ENCODE peak calls at places on chromosome 20, in six cellular contexts. K is pancreas; V is tibial artery; L is thoracic aorta; I is mucosa of descending colon; T is CD8-positive, alpha-beta T cell. Q is an unnamed sample.

GRCh38 chr20:48025061-48025515 is 239.8 kb upstream of the SULF2 start:
- DNase-seq in L (no peak), V (peak; percentile 48), T (no peak), K (no peak), I (peak; percentile 34), Q (no peak)

GRCh38 chr20:25222461-25223178 is 25.3 kb upstream of the PYGB start:
- DNase-seq in T (no peak), I (no peak), L (no peak), K (no peak), V (peak; percentile 19), Q (no peak)

GRCh38 chr20:4444404-4444803 is 277.3 kb upstream of the PRND start:
- DNase-seq in L (no peak), K (no peak), I (no peak), V (no peak), T (no peak), Q (no peak)

GRCh38 chr20:49161428-49162152 is 26.5 kb downstream of the STAU1 start:
- DNase-seq in L (no peak), K (no peak), T (no peak), V (no peak), I (no peak), Q (no peak)

GRCh38 chr20:4601630-4602296 is 119.9 kb upstream of the PRND start:
- DNase-seq in I (peak; percentile 35), L (no peak), T (no peak), K (peak; percentile 65), V (no peak), Q (no peak)

GRCh38 chr20:13941031-13941430 is 49.4 kb downstream of the SEL1L2 start:
- DNase-seq in K (no peak), V (no peak), L (no peak), I (no peak), T (no peak), Q (no peak)

GRCh38 chr20:34222208-34222607 is 19.0 kb upstream of the ASIP start:
- DNase-seq in T (no peak), I (no peak), K (no peak), L (no peak), V (no peak), Q (no peak)

GRCh38 chr20:62495798-62496325 is 20.1 kb upstream of the GATA5 start:
- DNase-seq in V (no peak), I (no peak), K (no peak), T (no peak), L (no peak), Q (no peak)

GRCh38 chr20:25239387-25240370 is 8.2 kb upstream of the PYGB start:
- DNase-seq in L (no peak), V (no peak), T (no peak), I (peak; percentile 26), K (no peak), Q (no peak)

GRCh38 chr20:1830240-1830639 is 65.0 kb upstream of the SIRPA start:
- DNase-seq in L (peak; percentile 50), I (no peak), K (no peak), T (no peak), V (no peak), Q (no peak)

GRCh38 chr20:4817230-4817671 is 95.5 kb downstream of the PRND start:
- DNase-seq in T (no peak), I (no peak), L (no peak), K (no peak), V (no peak), Q (no peak)

GRCh38 chr20:6811262-6811661 is 43.8 kb downstream of the BMP2 start:
- DNase-seq in V (no peak), K (no peak), T (no peak), I (no peak), L (no peak), Q (no peak)

GRCh38 chr20:4973330-4974097 is 27.8 kb downstream of the SLC23A2 start:
- DNase-seq in V (peak; percentile 59), I (peak; percentile 41), K (peak; percentile 58), L (no peak), T (no peak), Q (no peak)

GRCh38 chr20:49567421-49568256 is at the start of gene PTGIS:
- DNase-seq in V (peak; percentile 24), K (peak; percentile 67), I (no peak), L (no peak), T (no peak), Q (no peak)

GRCh38 chr20:57589728-57590484 is 29.0 kb downstream of the PCK1 start:
- DNase-seq in V (no peak), T (no peak), I (peak; percentile 75), K (no peak), L (no peak), Q (no peak)

GRCh38 chr20:32888636-32889035 is 29.9 kb downstream of the EFCAB8 start:
- DNase-seq in T (no peak), L (no peak), V (no peak), K (no peak), I (no peak), Q (no peak)

GRCh38 chr20:58342104-58342945 is 32.8 kb downstream of the RAB22A start:
- DNase-seq in L (no peak), V (no peak), T (no peak), I (no peak), K (no peak), Q (no peak)

GRCh38 chr20:52975024-52975732 is 3.0 kb downstream of the TSHZ2 start:
- DNase-seq in I (no peak), L (no peak), K (no peak), V (no peak), T (no peak), Q (no peak)

GRCh38 chr20:2692036-2692885 is at the start of gene EBF4:
- DNase-seq in V (no peak), I (peak; percentile 46), T (peak; percentile 34), K (peak; percentile 80), L (no peak), Q (no peak)

GRCh38 chr20:6590891-6591679 is 176.4 kb upstream of the BMP2 start:
- DNase-seq in V (no peak), T (no peak), K (no peak), I (peak; percentile 30), L (no peak), Q (no peak)

GRCh38 chr20:16639027-16639941 is 66.0 kb upstream of the KIF16B start:
- DNase-seq in L (no peak), K (no peak), I (no peak), T (no peak), V (no peak), Q (no peak)

GRCh38 chr20:49562341-49563014 is 5.5 kb downstream of the PTGIS start:
- DNase-seq in T (no peak), I (peak; percentile 51), L (peak; percentile 82), V (peak; percentile 94), K (no peak), Q (no peak)

GRCh38 chr20:45470262-45470931 is 844 bp downstream of the WFDC2 start:
- DNase-seq in L (no peak), T (no peak), K (peak; percentile 84), I (peak; percentile 82), V (peak; percentile 35), Q (no peak)

GRCh38 chr20:45611054-45611453 is 18.5 kb upstream of the WFDC10A start:
- DNase-seq in L (no peak), V (no peak), I (no peak), T (no peak), K (no peak), Q (no peak)

GRCh38 chr20:61758556-61759200 is 307.0 kb downstream of the TAF4 start:
- DNase-seq in K (peak; percentile 35), L (no peak), V (no peak), I (no peak), T (no peak), Q (no peak)

GRCh38 chr20:53141651-53142050 is 169.5 kb downstream of the TSHZ2 start:
- DNase-seq in K (no peak), L (no peak), T (no peak), V (no peak), I (no peak), Q (no peak)

GRCh38 chr20:50624351-50625016 is 66.9 kb downstream of the RIPOR3 start:
- DNase-seq in L (no peak), I (no peak), V (no peak), K (no peak), T (no peak), Q (no peak)

GRCh38 chr20:48527771-48528170 is 300.0 kb downstream of the PREX1 start:
- DNase-seq in I (no peak), L (no peak), T (no peak), K (no peak), V (no peak), Q (no peak)

GRCh38 chr20:16975682-16976081 is 227.5 kb downstream of the OTOR start:
- DNase-seq in V (no peak), I (no peak), L (no peak), T (no peak), K (peak; percentile 40), Q (no peak)

GRCh38 chr20:51487525-51488279 is 54.8 kb downstream of the NFATC2 start:
- DNase-seq in V (no peak), L (no peak), I (no peak), K (no peak), T (no peak), Q (no peak)

GRCh38 chr20:44336086-44336485 is 757 bp upstream of the R3HDML start:
- DNase-seq in T (no peak), V (no peak), L (no peak), I (no peak), K (peak; percentile 39), Q (no peak)

GRCh38 chr20:23192469-23192868 is 106.3 kb upstream of the CD93 start:
- DNase-seq in K (no peak), L (no peak), I (no peak), V (no peak), T (no peak), Q (no peak)
- TF ChIP-seq CTCF in K (no peak), L (no peak), I (no peak), V (no peak), T (no peak), Q (no peak)

DNA sequence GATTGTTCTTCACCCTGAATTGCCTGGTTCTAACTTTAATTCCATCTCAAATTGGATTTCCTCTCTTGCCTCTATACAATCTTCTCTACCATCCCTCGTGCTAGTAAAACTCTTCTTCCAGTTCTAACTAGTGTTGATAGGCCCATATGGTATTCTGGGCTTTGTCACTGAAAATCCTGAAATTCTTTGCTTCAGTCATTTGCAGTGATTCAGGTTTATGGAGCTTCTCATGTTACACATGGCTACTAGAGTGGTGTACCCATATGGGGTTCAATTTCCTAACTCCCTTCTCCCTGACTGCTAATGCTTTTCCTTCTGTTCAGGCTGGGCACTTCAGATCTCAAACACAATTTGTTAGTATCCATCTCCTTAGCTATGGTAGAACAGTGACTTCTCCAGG is 956.6 kb downstream of the KIF16B start:
- DNase-seq in T (no peak), K (no peak), I (no peak), V (no peak), L (no peak), Q (no peak)
- H3K9me3 ChIP-seq in T (no peaks in the 10 kb centered on the region), K (no peaks in the 10 kb centered on the region), I (no peaks in the 10 kb centered on the region), V (no peaks in the 10 kb centered on the region), L (no peaks in the 10 kb centered on the region), Q (no peaks in the 10 kb centered on the region)

DNA sequence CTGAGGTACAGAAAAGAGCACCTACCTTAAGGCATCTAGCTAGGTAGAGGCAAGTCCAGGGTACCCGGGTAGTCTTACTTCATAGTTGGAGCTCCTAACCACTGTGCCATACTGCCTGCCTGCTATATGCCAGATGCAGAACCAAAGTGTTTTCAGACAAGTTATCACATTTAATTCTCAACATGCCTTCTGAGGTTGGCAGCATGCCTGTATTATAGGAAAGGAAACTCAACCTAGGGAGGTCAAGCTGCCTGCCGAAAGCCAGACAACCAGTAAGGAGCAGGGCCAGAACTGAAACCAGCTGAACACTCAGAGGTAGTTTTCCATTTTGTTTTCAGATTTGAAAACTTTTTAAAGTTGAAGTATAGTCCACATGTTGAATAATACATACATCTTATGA is 5.4 kb downstream of the CTNNBL1 start:
- DNase-seq in T (no peak), K (no peak), I (no peak), L (no peak), V (no peak), Q (no peak)
- TF ChIP-seq CTCF in T (no peak), K (no peak), I (no peak), L (no peak), V (no peak), Q (no peak)

GRCh38 chr20:540391-541201 is 3.0 kb downstream of the CSNK2A1 start:
- DNase-seq in T (no peak), K (no peak), V (no peak), I (no peak), L (no peak), Q (no peak)
- H3K9me3 ChIP-seq in T (no peaks in the 10 kb centered on the region), K (no peaks in the 10 kb centered on the region), V (no peaks in the 10 kb centered on the region), I (no peaks in the 10 kb centered on the region), L (no peaks in the 10 kb centered on the region), Q (peaks cover 7% of the 10 kb centered on the region)